ENCODE peak calls at places on chromosomes 6 and 20, in five cellular contexts. V is activated CD8-positive, alpha-beta memory T cell treated with anti-CD3 and anti-CD28 coated beads for 4 hours; A is stimulated activated CD8-positive, alpha-beta memory T cell treated with anti-CD3 and anti-CD28 coated beads, Interleukin-4, amount 100 ng/mL, for 4 hours; L is HS-5; J is T-helper 9 cell. R is an unnamed sample.

GRCh38 chr6:64050586-64050985 is 415.0 kb downstream of the PHF3 start:
- DNase-seq in V (no peak), A (no peak), L (no peak), J (no peak), R (peak; percentile 5)

GRCh38 chr20:8330785-8331699 is 199.0 kb downstream of the PLCB1 start:
- DNase-seq in V (no peak), A (no peak), L (no peak), J (no peak), R (peak; percentile 9)

GRCh38 chr6:4055420-4056041 is 23.4 kb downstream of the FAM217A start:
- DNase-seq in V (no peak), A (no peak), L (peak; percentile 53), J (no peak), R (peak; percentile 80)

GRCh38 chr6:110712238-110712637 is 103.0 kb downstream of the CDK19 start:
- DNase-seq in V (no peak), A (no peak), L (no peak), J (no peak), R (no peak)

GRCh38 chr6:86535141-86535540 is 402.2 kb upstream of the HTR1E start:
- DNase-seq in V (no peak), A (no peak), L (no peak), J (no peak), R (no peak)

GRCh38 chr6:53347250-53347920 is 1.4 kb downstream of the ELOVL5 start:
- DNase-seq in V (no peak), A (no peak), L (no peak), J (no peak), R (peak; percentile 37)

GRCh38 chr6:30378290-30378937 is 33.5 kb downstream of the RPP21 start:
- DNase-seq in V (no peak), A (no peak), L (no peak), J (no peak), R (peak; percentile 64)

GRCh38 chr6:69729870-69730449 is 66.8 kb downstream of the LMBRD1 start:
- DNase-seq in V (no peak), A (no peak), L (no peak), J (no peak), R (peak; percentile 3)

GRCh38 chr20:35618032-35618371 is 2.4 kb downstream of the SPAG4 start:
- DNase-seq in V (no peak), A (no peak), L (no peak), J (no peak), R (no peak)

GRCh38 chr6:22146581-22147468 is 150.0 kb downstream of the PRL start:
- DNase-seq in V (no peak), A (no peak), L (no peak), J (no peak), R (no peak)

GRCh38 chr6:83303426-83303825 is 110.3 kb downstream of the RWDD2A start:
- DNase-seq in V (no peak), A (no peak), L (no peak), J (no peak), R (no peak)

GRCh38 chr6:130900913-130901312 is 73.7 kb downstream of the SMLR1 start:
- DNase-seq in V (no peak), A (no peak), L (peak; percentile 3), J (no peak), R (peak; percentile 77)

GRCh38 chr6:139060332-139060731 is 31.8 kb downstream of the ABRACL start:
- DNase-seq in V (no peak), A (no peak), L (peak; percentile 15), J (no peak), R (peak; percentile 61)

GRCh38 chr20:50724112-50724724 is 7.2 kb upstream of the PARD6B start:
- DNase-seq in V (no peak), A (no peak), L (no peak), J (no peak), R (no peak)

R was measured in MCF 10A.